ENCODE peak calls at places on chromosomes 13 and 19, in four cellular contexts. F is PC-3, H is dorsolateral prefrontal cortex, N is T-helper 1 cell. O is an unnamed sample.

GRCh38 chr13:114064516-114065140 is 67.8 kb downstream of the RASA3 start:
- DNase-seq in F (peak; percentile 20), H (peak; percentile 91), N (no peak), O (peak; percentile 80)

GRCh38 chr19:10191347-10191746 is 3.4 kb downstream of the DNMT1 start:
- DNase-seq in F (peak; percentile 46), H (no peak), N (no peak), O (no peak)

GRCh38 chr19:45809643-45810159 is 5.4 kb downstream of the RSPH6A start:
- DNase-seq in F (peak; percentile 58), H (no peak), N (no peak), O (no peak)

GRCh38 chr19:12723383-12723642 is 419 bp downstream of the TNPO2 start:
- DNase-seq in F (no peak), H (no peak), N (no peak), O (no peak)

GRCh38 chr19:53520547-53521372 is 17.2 kb upstream of the ZNF331 start:
- DNase-seq in F (peak; percentile 99), H (peak; percentile 97), N (peak; percentile 76), O (peak; percentile 98)

GRCh38 chr19:19405919-19406877 is 723 bp downstream of the GATAD2A start:
- DNase-seq in F (peak; percentile 54), H (no peak), N (peak; percentile 32), O (peak; percentile 14)

GRCh38 chr19:2949939-2950285 is 5.1 kb upstream of the ZNF77 start:
- DNase-seq in F (peak; percentile 4), H (no peak), N (no peak), O (no peak)

GRCh38 chr13:78339927-78340326 is 263.4 kb downstream of the POU4F1 start:
- DNase-seq in F (no peak), H (no peak), N (no peak), O (no peak)

GRCh38 chr19:35098413-35099049 is 17.1 kb upstream of the FXYD3 start:
- DNase-seq in F (no peak), H (no peak), N (no peak), O (no peak)

GRCh38 chr13:109447667-109448066 is 338.7 kb downstream of the IRS2 start:
- DNase-seq in F (no peak), H (no peak), N (no peak), O (no peak)

GRCh38 chr13:32191452-32191998 is 123.6 kb downstream of the ZAR1L start:
- DNase-seq in F (no peak), H (no peak), N (no peak), O (no peak)

GRCh38 chr19:3227054-3227626 is 2.7 kb downstream of the CELF5 start:
- DNase-seq in F (no peak), H (no peak), N (no peak), O (no peak)

GRCh38 chr13:96967248-96967745 is 27.0 kb downstream of the OXGR1 start:
- DNase-seq in F (peak; percentile 26), H (no peak), N (no peak), O (no peak)

GRCh38 chr13:76425930-76426329 is 460.3 kb downstream of the KCTD12 start:
- DNase-seq in F (peak; percentile 11), H (no peak), N (no peak), O (no peak)

GRCh38 chr13:77377016-77377415 is 50.1 kb upstream of the MYCBP2 start:
- DNase-seq in F (peak; percentile 12), H (no peak), N (no peak), O (no peak)

GRCh38 chr13:51815848-51816247 is 11.9 kb upstream of the DHRS12 start:
- DNase-seq in F (peak; percentile 12), H (no peak), N (no peak), O (no peak)

GRCh38 chr13:66405908-66406802 is 824.0 kb downstream of the PCDH9 start:
- DNase-seq in F (peak; percentile 58), H (no peak), N (no peak), O (no peak)

GRCh38 chr19:13906525-13906904 is 514 bp downstream of the CC2D1A start:
- DNase-seq in F (peak; percentile 43), H (no peak), N (no peak), O (no peak)